ENCODE peak calls at places on chromosomes 6 and 20, in five cellular contexts. G is NCI-H345; Q is naive thymus-derived CD4-positive, alpha-beta T cell; B is SW480; T is uterus. K is an unnamed sample.

GRCh38 chr20:12166053-12166717 is 248.5 kb downstream of the BTBD3 start:
- DNase-seq in G (no peak), Q (no peak), B (peak), T (peak), K (peak)

GRCh38 chr20:24766826-24767622 is 182.0 kb upstream of the CST7 start:
- DNase-seq in G (no peak), Q (no peak), B (no peak), T (no peak), K (no peak)

GRCh38 chr6:52233975-52234823 is 10.1 kb downstream of the IL17F start:
- DNase-seq in G (peak), Q (no peak), B (peak), T (no peak), K (no peak)

GRCh38 chr6:74273541-74273940 is 577.5 kb downstream of the CD109 start:
- DNase-seq in G (no peak), Q (no peak), B (no peak), T (no peak), K (no peak)

GRCh38 chr6:150877928-150878327 is 12.4 kb downstream of the MTHFD1L start:
- DNase-seq in G (no peak), Q (no peak), B (peak), T (no peak), K (no peak)

GRCh38 chr6:51743999-51744398 is 343.4 kb downstream of the PKHD1 start:
- DNase-seq in G (no peak), Q (no peak), B (no peak), T (no peak), K (no peak)

GRCh38 chr6:68059894-68060293 is 575.2 kb upstream of the ADGRB3 start:
- DNase-seq in G (no peak), Q (no peak), B (no peak), T (no peak), K (no peak)

GRCh38 chr6:122033564-122034181 is 365.8 kb upstream of the HSF2 start:
- DNase-seq in G (peak), Q (peak), B (peak), T (no peak), K (no peak)

GRCh38 chr20:47400685-47401084 is 44.2 kb upstream of the ZMYND8 start:
- DNase-seq in G (no peak), Q (no peak), B (peak), T (no peak), K (no peak)

GRCh38 chr20:59004493-59004762 is 2.6 kb downstream of the CTSZ start:
- DNase-seq in G (no peak), Q (peak), B (no peak), T (no peak), K (no peak)

GRCh38 chr6:82182756-82183155 is 64.8 kb downstream of the IBTK start:
- DNase-seq in G (no peak), Q (no peak), B (no peak), T (no peak), K (no peak)

GRCh38 chr6:49557177-49557576 is 6.7 kb downstream of the C6orf141 start:
- DNase-seq in G (no peak), Q (no peak), B (no peak), T (no peak), K (no peak)

GRCh38 chr6:13248053-13248452 is 80.3 kb downstream of the TBC1D7 start:
- DNase-seq in G (peak), Q (no peak), B (no peak), T (no peak), K (no peak)

GRCh38 chr6:55543633-55544309 is 35.2 kb downstream of the HMGCLL1 start:
- DNase-seq in G (no peak), Q (no peak), B (no peak), T (no peak), K (no peak)

GRCh38 chr6:34146801-34147592 is 1.1 kb upstream of the GRM4 start:
- DNase-seq in G (no peak), Q (no peak), B (no peak), T (no peak), K (no peak)

GRCh38 chr6:165439928-165440554 is 130.6 kb upstream of the C6orf118 start:
- DNase-seq in G (peak), Q (no peak), B (peak), T (no peak), K (no peak)

GRCh38 chr6:31414771-31415270 is 11.4 kb downstream of the MICA start:
- DNase-seq in G (no peak), Q (no peak), B (no peak), T (no peak), K (no peak)

GRCh38 chr20:58470336-58470978 is 44.7 kb downstream of the APCDD1L start:
- DNase-seq in G (no peak), Q (no peak), B (no peak), T (no peak), K (no peak)

GRCh38 chr6:170374571-170375444 is 68.2 kb downstream of the FAM120B start:
- DNase-seq in G (no peak), Q (no peak), B (no peak), T (no peak), K (no peak)

GRCh38 chr6:24125980-24126379 is at the start of gene NRSN1:
- DNase-seq in G (peak), Q (no peak), B (no peak), T (no peak), K (no peak)

GRCh38 chr6:6705061-6705425 is 116.5 kb downstream of the LY86 start:
- DNase-seq in G (no peak), Q (no peak), B (no peak), T (no peak), K (no peak)

GRCh38 chr6:132612449-132613116 is 11.5 kb downstream of the TAAR2 start:
- DNase-seq in G (no peak), Q (no peak), B (peak), T (no peak), K (no peak)

GRCh38 chr20:8067082-8067481 is 47.5 kb upstream of the TMX4 start:
- DNase-seq in G (no peak), Q (no peak), B (no peak), T (no peak), K (no peak)

GRCh38 chr6:11080296-11080695 is 13.3 kb upstream of the SMIM13 start:
- DNase-seq in G (no peak), Q (no peak), B (no peak), T (no peak), K (no peak)

GRCh38 chr6:169724554-169725269 is 412 bp upstream of the PHF10 start:
- DNase-seq in G (peak), Q (peak), B (peak), T (peak), K (peak)

GRCh38 chr20:10794765-10795164 is 121.0 kb upstream of the JAG1 start:
- DNase-seq in G (no peak), Q (no peak), B (no peak), T (no peak), K (no peak)

GRCh38 chr20:4766631-4767030 is 44.9 kb downstream of the PRND start:
- DNase-seq in G (no peak), Q (no peak), B (no peak), T (no peak), K (no peak)

GRCh38 chr6:157974341-157974894 is 7.2 kb upstream of the SYNJ2 start:
- DNase-seq in G (no peak), Q (no peak), B (no peak), T (no peak), K (no peak)

GRCh38 chr6:16783952-16784351 is 22.7 kb upstream of the ATXN1 start:
- DNase-seq in G (no peak), Q (no peak), B (no peak), T (no peak), K (no peak)

GRCh38 chr6:62150048-62150663 is 135.9 kb downstream of the KHDRBS2 start:
- DNase-seq in G (peak), Q (no peak), B (peak), T (no peak), K (no peak)

GRCh38 chr6:45631396-45631795 is 253.7 kb upstream of the SUPT3H start:
- DNase-seq in G (no peak), Q (no peak), B (no peak), T (no peak), K (no peak)

GRCh38 chr6:85551264-85551663 is 42.4 kb downstream of the SNX14 start:
- DNase-seq in G (no peak), Q (no peak), B (no peak), T (no peak), K (no peak)

GRCh38 chr6:12160350-12160749 is 129.8 kb upstream of the EDN1 start:
- DNase-seq in G (no peak), Q (no peak), B (no peak), T (no peak), K (no peak)